ENCODE peak calls at places on chromosomes 12 and 14, in nine cellular contexts. S is HL-60, K is sigmoid colon, B is endothelial cell of umbilical vein, I is right cardiac atrium, O is body of pancreas, F is epithelial cell of esophagus, E is fibroblast of the aortic adventitia, G is fibroblast of lung. W is an unnamed sample.
A peak's percentile ranks its signal among the peaks of the same experiment; 100 is the strongest.

GRCh38 chr12:54572881-54573280 is 15.6 kb downstream of the PPP1R1A start:
- DNase-seq in S (no peak), I (no peak), F (no peak), O (no peak), E (no peak), G (no peak), K (no peak), B (no peak), W (no peak)

GRCh38 chr14:95150910-95151309 is 6.4 kb downstream of the DICER1 start:
- DNase-seq in G (no peak), E (no peak), I (no peak), B (no peak), S (no peak), F (no peak), O (no peak), K (no peak), W (no peak)

GRCh38 chr12:106648736-106649135 is 65.9 kb downstream of the RFX4 start:
- DNase-seq in S (no peak), E (no peak), F (peak; percentile 25), I (no peak), O (no peak), B (no peak), K (no peak), G (no peak), W (no peak)

GRCh38 chr14:77457115-77457521 is 283 bp downstream of the VIPAS39 start:
- DNase-seq in K (peak; percentile 64), F (peak; percentile 44), S (no peak), E (no peak), B (no peak), G (no peak), I (no peak), O (no peak), W (no peak)

GRCh38 chr12:113931517-113931916 is 34.6 kb downstream of the RBM19 start:
- DNase-seq in K (no peak), F (no peak), S (no peak), G (no peak), E (no peak), B (no peak), O (no peak), I (no peak), W (no peak)

GRCh38 chr12:120996133-120996746 is 17.9 kb downstream of the HNF1A start:
- DNase-seq in B (no peak), I (no peak), F (no peak), S (no peak), O (no peak), G (no peak), K (no peak), E (no peak), W (no peak)

GRCh38 chr14:94051115-94051514 is 25.0 kb downstream of the OTUB2 start:
- DNase-seq in F (peak; percentile 60), E (peak; percentile 67), S (no peak), O (peak; percentile 28), G (peak; percentile 49), I (peak; percentile 86), K (peak; percentile 81), B (peak; percentile 40), W (no peak)

GRCh38 chr12:118402251-118402650 is 25.9 kb downstream of the SUDS3 start:
- DNase-seq in B (peak; percentile 16), F (peak; percentile 51), O (no peak), G (peak; percentile 69), E (peak; percentile 78), K (no peak), I (no peak), S (no peak), W (peak; percentile 70)

GRCh38 chr14:70981005-70981952 is 74.0 kb downstream of the PCNX1 start:
- DNase-seq in B (peak; percentile 65), G (peak; percentile 11), I (no peak), S (no peak), E (peak; percentile 12), F (no peak), O (no peak), K (no peak), W (no peak)

GRCh38 chr14:68674538-68675232 is 118.2 kb downstream of the ZFP36L1 start:
- DNase-seq in B (no peak), E (no peak), K (peak; percentile 34), G (no peak), F (no peak), I (no peak), O (no peak), S (no peak), W (no peak)

GRCh38 chr12:88665051-88665450 is 84.8 kb upstream of the KITLG start:
- DNase-seq in E (peak; percentile 75), G (peak; percentile 69), O (no peak), S (no peak), K (no peak), F (peak; percentile 41), I (no peak), B (no peak), W (no peak)

GRCh38 chr12:7555752-7556151 is 52.2 kb upstream of the CD163 start:
- DNase-seq in I (no peak), B (peak; percentile 24), F (peak; percentile 10), E (peak; percentile 57), O (no peak), S (no peak), K (no peak), G (peak; percentile 81), W (no peak)

GRCh38 chr14:79583738-79584405 is 627.4 kb downstream of the DIO2 start:
- DNase-seq in I (no peak), E (peak; percentile 62), G (peak; percentile 78), B (no peak), K (no peak), S (no peak), F (peak; percentile 13), O (no peak), W (peak; percentile 8)

GRCh38 chr12:131788070-131788469 is 40.1 kb upstream of the MMP17 start:
- DNase-seq in G (no peak), O (no peak), K (no peak), S (no peak), I (no peak), B (no peak), E (no peak), F (no peak), W (no peak)

GRCh38 chr12:25648460-25648859 is 95.4 kb upstream of the LMNTD1 start:
- DNase-seq in B (peak; percentile 78), G (peak; percentile 63), F (peak; percentile 67), K (peak; percentile 89), I (peak; percentile 80), E (peak; percentile 66), S (no peak), O (peak; percentile 25), W (peak; percentile 91)

GRCh38 chr14:92495041-92495440 is 18.5 kb upstream of the RIN3 start:
- DNase-seq in K (no peak), E (no peak), B (no peak), O (no peak), I (no peak), F (peak; percentile 84), S (peak; percentile 73), G (no peak), W (no peak)

GRCh38 chr14:95701846-95702221 is 12.1 kb downstream of the TCL1A start:
- DNase-seq in G (no peak), B (peak; percentile 49), E (peak; percentile 2), O (no peak), F (no peak), I (no peak), S (no peak), K (no peak), W (peak; percentile 28)

DNA sequence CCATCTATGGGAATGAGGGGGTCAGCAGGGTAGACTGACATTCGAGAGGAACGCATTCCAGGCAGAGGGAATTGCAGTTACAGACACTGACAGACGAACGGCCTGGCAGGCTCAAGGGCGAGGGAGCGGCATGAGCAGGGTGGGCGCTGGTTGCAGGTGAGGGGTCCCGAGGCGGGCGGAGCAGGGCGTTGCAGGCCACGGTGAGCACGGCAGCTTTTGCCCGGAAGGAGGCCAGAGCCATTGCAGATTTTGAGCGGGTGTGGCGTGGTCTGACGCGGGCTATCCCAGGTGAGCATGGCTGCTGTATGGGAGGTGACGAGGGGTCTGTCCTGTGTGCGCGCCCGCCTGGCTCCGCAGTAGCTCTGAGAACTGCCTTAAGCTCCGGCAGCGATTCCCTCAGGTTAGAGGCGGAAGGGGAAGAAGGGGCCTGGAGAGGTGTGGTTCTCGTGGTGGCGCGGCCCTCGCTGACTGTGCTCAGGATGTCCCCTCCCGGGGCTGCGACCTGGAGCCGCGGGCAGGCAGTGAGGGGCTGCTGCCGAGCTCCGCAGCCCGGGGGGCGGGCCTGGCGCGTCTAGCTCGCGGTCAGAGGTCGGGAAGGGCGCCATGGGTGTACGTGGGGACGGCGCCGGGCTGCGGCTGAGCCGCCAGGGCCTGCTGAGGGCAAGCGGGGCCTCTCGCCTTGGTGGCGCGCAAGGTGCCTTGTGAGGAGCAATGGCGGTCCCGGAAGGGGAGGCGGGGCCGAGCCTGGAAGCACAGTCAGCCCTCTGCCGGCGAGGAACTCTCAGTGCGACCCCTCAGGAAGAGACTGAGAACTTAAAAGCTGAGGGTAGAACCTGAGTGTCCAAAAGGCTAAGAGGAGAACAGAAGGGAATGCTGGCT is 177.1 kb downstream of the CACNA1C start:
- DNase-seq in I (peak; percentile 67), O (no peak), K (peak; percentile 61), B (no peak), G (no peak), E (no peak), S (no peak), F (no peak), W (no peak)
- H3K4me3 ChIP-seq in I (no peak overlapping the region), O (no peak overlapping the region), K (no peak overlapping the region), B (no peak overlapping the region), G (no peak overlapping the region), E (no peak overlapping the region), S (no peak overlapping the region), F (no peak overlapping the region), W (no peak overlapping the region)

GRCh38 chr14:21014761-21015190 is 10.1 kb downstream of the NDRG2 start:
- DNase-seq in S (peak; percentile 80), K (peak; percentile 93), B (peak; percentile 83), I (peak; percentile 87), G (peak; percentile 87), O (peak; percentile 91), F (peak; percentile 88), E (peak; percentile 92), W (peak; percentile 43)
- H3K4me3 ChIP-seq in S (no peak overlapping the region), K (no peak overlapping the region), B (no peak overlapping the region), I (no peak overlapping the region), G (no peak overlapping the region), O (no peak overlapping the region), F (no peak overlapping the region), E (no peak overlapping the region), W (no peak overlapping the region)

GRCh38 chr14:90676859-90677258 is 139.4 kb downstream of the TTC7B start:
- DNase-seq in F (peak; percentile 44), B (peak; percentile 9), S (no peak), K (peak; percentile 91), I (no peak), G (peak; percentile 45), E (peak; percentile 69), O (no peak), W (no peak)
- H3K4me3 ChIP-seq in F (no peak overlapping the region), B (no peak overlapping the region), S (no peak overlapping the region), K (no peak overlapping the region), I (no peak overlapping the region), G (no peak overlapping the region), E (no peak overlapping the region), O (no peak overlapping the region), W (no peak overlapping the region)

DNA sequence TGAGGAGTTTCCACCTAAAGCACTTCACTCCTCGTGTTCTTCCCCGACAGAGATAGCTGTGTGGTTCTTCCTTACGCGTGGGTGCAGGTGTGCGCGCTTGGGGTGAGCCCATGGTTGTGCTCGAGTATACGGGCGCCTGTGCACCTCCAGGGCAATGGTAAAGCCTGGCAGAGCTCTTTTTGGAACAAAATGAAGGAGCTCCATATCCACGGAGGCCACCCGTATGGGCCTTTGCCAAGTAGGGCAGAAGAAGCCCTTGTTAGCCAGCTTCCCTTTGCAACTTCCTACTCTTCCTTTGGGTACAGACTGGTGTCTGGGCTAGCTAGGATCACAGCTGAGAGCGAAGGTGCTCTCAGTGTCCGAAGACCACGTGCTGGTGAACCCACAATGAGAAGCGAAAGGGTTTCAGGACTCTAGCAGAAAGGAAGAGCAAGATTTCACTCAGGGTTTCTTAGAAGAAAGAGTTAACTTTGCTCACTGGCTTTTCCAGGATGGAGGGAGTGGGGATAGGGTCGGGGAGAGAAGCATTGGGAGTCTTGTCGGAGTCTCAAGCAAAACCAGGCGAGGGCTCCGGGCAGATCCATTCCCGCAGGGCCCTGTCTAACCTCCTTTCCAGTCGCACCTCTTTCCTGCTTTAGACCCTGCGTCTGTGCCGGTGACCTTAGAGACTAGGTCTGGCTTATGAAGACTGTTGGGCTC is 977 bp upstream of the LRFN5 start:
- DNase-seq in B (no peak), I (peak; percentile 50), E (peak; percentile 53), G (peak; percentile 61), O (no peak), K (peak; percentile 62), S (no peak), F (no peak), W (no peak)
- H3K4me3 ChIP-seq in B (no peak overlapping the region), I (peak overlapping the region; percentile 55), E (peak overlapping the region; percentile 81), G (peak overlapping the region; percentile 47), O (no peak overlapping the region), K (peak overlapping the region; percentile 54), S (no peak overlapping the region), F (no peak overlapping the region), W (no peak overlapping the region)

W was measured in MG63.